ENCODE peak calls at places on chromosome 10, in six cellular contexts. R, F, Y, I, E and A are unnamed samples.

GRCh38 chr10:73968101-73968515 is 29.8 kb upstream of the VCL start:
- DNase-seq in E (no peak), R (no peak), Y (no peak), I (no peak), F (no peak), A (no peak)

GRCh38 chr10:73773152-73773879 is 8.5 kb upstream of the CHCHD1 start:
- DNase-seq in I (no peak), R (no peak), Y (no peak), E (no peak), F (no peak), A (no peak)

GRCh38 chr10:105540381-105540780 is 899.3 kb downstream of the SORCS3 start:
- DNase-seq in Y (no peak), E (no peak), F (no peak), I (no peak), R (no peak), A (no peak)

GRCh38 chr10:49138361-49138891 is 4.6 kb upstream of the FAM170B start:
- DNase-seq in F (no peak), I (no peak), E (no peak), R (no peak), Y (no peak), A (no peak)

GRCh38 chr10:98446656-98447221 is at the start of gene HPS1:
- DNase-seq in I (peak), E (peak), R (peak), Y (peak), F (peak), A (peak)

GRCh38 chr10:99760321-99760720 is 22.1 kb upstream of the ABCC2 start:
- DNase-seq in Y (no peak), I (no peak), R (no peak), F (no peak), E (no peak), A (no peak)

GRCh38 chr10:59236064-59236697 is 59.7 kb downstream of the PHYHIPL start:
- DNase-seq in R (no peak), Y (no peak), F (no peak), E (no peak), I (no peak), A (no peak)

GRCh38 chr10:126933116-126933515 is 27.9 kb downstream of the DOCK1 start:
- DNase-seq in R (no peak), E (no peak), F (no peak), I (no peak), Y (no peak), A (no peak)

GRCh38 chr10:72272689-72273409 is 875 bp upstream of the DDIT4 start:
- DNase-seq in E (peak), R (peak), F (peak), Y (peak), I (peak), A (peak)

GRCh38 chr10:17100586-17100985 is 29.0 kb downstream of the CUBN start:
- DNase-seq in E (no peak), I (no peak), F (no peak), R (no peak), Y (no peak), A (no peak)

GRCh38 chr10:77428776-77429395 is 208.7 kb downstream of the KCNMA1 start:
- DNase-seq in I (no peak), R (peak), Y (peak), F (no peak), E (peak), A (no peak)

GRCh38 chr10:99993994-99994689 is 15.6 kb downstream of the DNMBP start:
- DNase-seq in F (peak), E (peak), I (peak), R (peak), Y (no peak), A (no peak)

GRCh38 chr10:69224862-69225657 is 4.9 kb downstream of the HKDC1 start:
- DNase-seq in R (no peak), F (no peak), Y (no peak), I (no peak), E (no peak), A (no peak)

GRCh38 chr10:71015674-71016073 is 127.3 kb upstream of the PCBD1 start:
- DNase-seq in F (no peak), Y (no peak), E (no peak), I (no peak), R (no peak), A (no peak)

GRCh38 chr10:122236690-122237306 is 34.3 kb upstream of the BTBD16 start:
- DNase-seq in I (no peak), F (no peak), Y (no peak), R (no peak), E (no peak), A (no peak)

GRCh38 chr10:31760674-31761081 is 168.0 kb downstream of the ARHGAP12 start:
- DNase-seq in I (no peak), E (no peak), F (no peak), R (no peak), Y (no peak), A (no peak)
- H3K4me3 ChIP-seq in I (peak), E (peak), F (peak), R (peak), Y (peak), A (peak)

DNA sequence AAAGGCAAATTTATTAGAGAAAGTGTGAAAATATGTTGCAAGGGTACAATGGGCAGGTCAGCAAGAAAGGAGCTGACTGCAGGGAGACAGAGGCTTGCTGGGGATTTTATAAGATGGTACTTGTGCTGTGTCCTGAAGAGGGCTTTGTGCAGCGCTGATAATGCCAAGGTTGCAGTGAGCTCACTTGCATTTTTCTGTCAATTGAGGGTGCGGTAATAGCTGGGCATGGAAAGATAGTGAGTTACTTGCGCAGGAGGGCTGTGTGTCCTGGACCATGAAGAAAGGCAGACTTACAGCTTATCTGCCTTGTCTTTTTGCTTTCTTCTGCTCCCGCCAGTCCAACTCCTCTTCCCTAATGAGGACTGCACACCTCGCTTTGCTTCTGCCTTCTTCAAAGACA is 12.5 kb downstream of the CDC123 start:
- DNase-seq in R (no peak), F (no peak), Y (no peak), E (no peak), I (no peak), A (no peak)
- TF ChIP-seq EP300 in R (no peak), F (no peak), Y (no peak), E (no peak), I (no peak), A (no peak)

GRCh38 chr10:101047961-101048892 is 13.6 kb upstream of the KAZALD1 start:
- DNase-seq in I (no peak), R (peak), F (no peak), Y (no peak), E (no peak), A (no peak)
- H3K4me3 ChIP-seq in I (peak), R (no peak), F (peak), Y (no peak), E (no peak), A (no peak)

GRCh38 chr10:84293574-84294016 is 34.8 kb upstream of the CCSER2 start:
- DNase-seq in Y (no peak), R (no peak), E (no peak), I (no peak), F (no peak), A (no peak)
- TF ChIP-seq EP300 in Y (no peak), R (no peak), E (no peak), I (no peak), F (no peak), A (no peak)